ENCODE peak calls at places on chromosomes 2 and 18, in ten cellular contexts. A is left lobe of liver; X is Right ventricle myocardium inferior; Q is WTC11; D is NCI-H1092; F is myocyte; I is activated T-helper 1 cell treated with anti-CD3 and anti-CD28 coated beads, Interleukin-12 subunit alpha, Interleukin-12 subunit beta, Interleukin-2, Interleukin-4 antibody, amounts not matched to agents 30 ng/mL and 10 ng/mL and 1 ng/mL, durations not matched to agents 14 hours and 24 hours and 36 hours; N is fibroblast of mammary gland; L is NCI-H1436; E is MCF 10A. O is an unnamed sample.

GRCh38 chr2:24359701-24360049 is 661 bp downstream of the ITSN2 start:
- DNase-seq in D (no peak), F (peak), X (no peak), E (peak), A (peak), I (peak), Q (no peak), L (no peak), N (peak), O (no peak)

GRCh38 chr2:54666741-54667639 is 56.5 kb upstream of the EML6 start:
- DNase-seq in E (no peak), I (no peak), F (no peak), A (peak), N (peak), Q (no peak), D (peak), X (no peak), L (no peak), O (no peak)

GRCh38 chr18:44507729-44508325 is 172.9 kb upstream of the SETBP1 start:
- DNase-seq in F (no peak), A (no peak), Q (no peak), N (no peak), L (no peak), D (no peak), X (peak), I (peak), E (no peak), O (no peak)

GRCh38 chr18:48771641-48772380 is 179.0 kb downstream of the SMAD7 start:
- DNase-seq in D (no peak), L (no peak), N (no peak), I (no peak), Q (no peak), F (no peak), E (no peak), X (no peak), A (peak), O (no peak)

GRCh38 chr2:20611077-20611843 is 39.6 kb downstream of the HS1BP3 start:
- DNase-seq in E (no peak), L (no peak), D (no peak), I (no peak), N (peak), X (peak), Q (no peak), A (peak), F (no peak), O (peak)

GRCh38 chr18:7974200-7974874 is 407.2 kb downstream of the PTPRM start:
- DNase-seq in D (no peak), Q (no peak), A (no peak), N (no peak), L (no peak), X (no peak), E (no peak), I (no peak), F (no peak), O (no peak)

GRCh38 chr2:71361631-71362030 is 30.0 kb downstream of the ZNF638 start:
- DNase-seq in D (no peak), N (no peak), X (no peak), I (no peak), F (no peak), A (no peak), L (no peak), E (no peak), Q (no peak), O (no peak)

GRCh38 chr2:23803275-23803964 is 123.5 kb downstream of the ATAD2B start:
- DNase-seq in F (peak), D (no peak), E (peak), N (peak), L (no peak), X (no peak), I (no peak), A (no peak), Q (no peak), O (no peak)

GRCh38 chr2:181552808-181553207 is 95.6 kb downstream of the ITGA4 start:
- DNase-seq in I (no peak), L (no peak), D (no peak), F (no peak), N (peak), A (no peak), X (no peak), Q (no peak), E (peak), O (peak)

GRCh38 chr2:186780701-186781316 is 68.2 kb downstream of the ZSWIM2 start:
- DNase-seq in I (no peak), N (peak), A (no peak), L (peak), F (peak), D (no peak), E (peak), X (no peak), Q (peak), O (no peak)

GRCh38 chr2:42047488-42048317 is at the start of gene PKDCC:
- DNase-seq in I (peak), D (no peak), A (peak), L (peak), E (peak), N (peak), X (peak), Q (peak), F (peak), O (no peak)

O was measured in epithelial cell of proximal tubule.